ENCODE peak calls at places on chromosomes 2 and 18, in seven cellular contexts. One of them, this sample, is unnamed.

GRCh38 chr18:27202771-27203170 is 17.7 kb upstream of the CHST9 start:
- DNase-seq in K562: no peak
- DNase-seq in H1: no peak
- DNase-seq in HepG2: no peak
- DNase-seq in GM12878: no peak
- DNase-seq in NT2/D1: no peak
- DNase-seq in SK-N-SH: no peak
- DNase-seq in this sample: no peak

GRCh38 chr18:11897781-11898180 is 10.3 kb downstream of the MPPE1 start:
- DNase-seq in H1: no peak
- DNase-seq in GM12878: no peak
- DNase-seq in HepG2: no peak
- DNase-seq in SK-N-SH: no peak
- DNase-seq in K562: no peak
- DNase-seq in NT2/D1: no peak
- DNase-seq in this sample: no peak

GRCh38 chr2:19120941-19121750 is 237.3 kb downstream of the OSR1 start:
- DNase-seq in GM12878: no peak
- DNase-seq in H1: no peak
- DNase-seq in NT2/D1: no peak
- DNase-seq in HepG2: peak; percentile 26
- DNase-seq in SK-N-SH: no peak
- DNase-seq in K562: no peak
- DNase-seq in this sample: peak; percentile 63

GRCh38 chr2:229300814-229301213 is 29.7 kb upstream of the PID1 start:
- DNase-seq in K562: no peak
- DNase-seq in SK-N-SH: no peak
- DNase-seq in GM12878: no peak
- DNase-seq in HepG2: no peak
- DNase-seq in H1: no peak
- DNase-seq in NT2/D1: no peak
- DNase-seq in this sample: no peak

GRCh38 chr2:31415421-31415820 is 879 bp upstream of the XDH start:
- DNase-seq in SK-N-SH: no peak
- DNase-seq in H1: no peak
- DNase-seq in GM12878: no peak
- DNase-seq in HepG2: no peak
- DNase-seq in K562: no peak
- DNase-seq in NT2/D1: no peak
- DNase-seq in this sample: no peak

GRCh38 chr2:45265336-45265735 is 256.1 kb upstream of the SIX2 start:
- DNase-seq in GM12878: no peak
- DNase-seq in K562: no peak
- DNase-seq in NT2/D1: no peak
- DNase-seq in SK-N-SH: no peak
- DNase-seq in HepG2: no peak
- DNase-seq in H1: no peak
- DNase-seq in this sample: no peak

GRCh38 chr2:230658877-230659652 is 53.6 kb upstream of the CAB39 start:
- DNase-seq in NT2/D1: no peak
- DNase-seq in SK-N-SH: no peak
- DNase-seq in K562: peak; percentile 69
- DNase-seq in H1: no peak
- DNase-seq in HepG2: no peak
- DNase-seq in GM12878: peak; percentile 91
- DNase-seq in this sample: no peak

GRCh38 chr2:228927028-228928010 is 343.8 kb downstream of the PID1 start:
- DNase-seq in GM12878: no peak
- DNase-seq in SK-N-SH: no peak
- DNase-seq in H1: no peak
- DNase-seq in NT2/D1: no peak
- DNase-seq in HepG2: no peak
- DNase-seq in K562: no peak
- DNase-seq in this sample: no peak

GRCh38 chr18:37422116-37422515 is 143.5 kb downstream of the CELF4 start:
- DNase-seq in HepG2: no peak
- DNase-seq in NT2/D1: no peak
- DNase-seq in SK-N-SH: peak; percentile 46
- DNase-seq in H1: no peak
- DNase-seq in GM12878: no peak
- DNase-seq in K562: no peak
- DNase-seq in this sample: no peak

DNA sequence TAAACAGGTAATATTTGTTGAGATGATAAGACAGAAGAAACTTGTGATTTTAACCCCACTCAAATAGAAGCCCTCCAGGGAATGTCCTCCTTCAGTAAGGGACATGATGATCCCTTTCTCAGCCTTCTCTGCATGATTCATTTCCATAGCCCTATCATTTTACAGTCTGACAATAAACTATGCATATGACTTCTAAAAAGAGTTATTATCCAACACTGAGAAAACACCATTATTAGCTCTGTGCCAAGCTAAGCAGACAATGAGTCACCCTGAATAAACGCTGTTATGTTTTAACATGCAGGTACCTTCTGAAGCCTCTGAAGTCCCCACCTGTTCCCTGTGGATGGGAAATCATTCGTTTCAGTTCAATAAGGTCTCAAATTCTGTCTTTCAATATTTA is 54.7 kb downstream of the DTNB start:
- DNase-seq in K562: no peak
- DNase-seq in GM12878: no peak
- DNase-seq in H1: no peak
- DNase-seq in SK-N-SH: no peak
- DNase-seq in HepG2: peak; percentile 84
- DNase-seq in NT2/D1: no peak
- DNase-seq in this sample: peak; percentile 53
- TF ChIP-seq YY1 in K562: no peak
- TF ChIP-seq YY1 in GM12878: no peak
- TF ChIP-seq YY1 in H1: no peak
- TF ChIP-seq YY1 in SK-N-SH: no peak
- TF ChIP-seq YY1 in HepG2: no peak
- TF ChIP-seq YY1 in NT2/D1: no peak
- TF ChIP-seq YY1 in this sample: no peak

GRCh38 chr2:8694737-8695136 is 12.9 kb downstream of the ID2 start:
- DNase-seq in NT2/D1: no peak
- DNase-seq in SK-N-SH: no peak
- DNase-seq in GM12878: no peak
- DNase-seq in HepG2: no peak
- DNase-seq in K562: no peak
- DNase-seq in H1: no peak
- DNase-seq in this sample: no peak
- TF ChIP-seq YY1 in NT2/D1: no peak
- TF ChIP-seq YY1 in SK-N-SH: no peak
- TF ChIP-seq YY1 in GM12878: no peak
- TF ChIP-seq YY1 in HepG2: no peak
- TF ChIP-seq YY1 in K562: no peak
- TF ChIP-seq YY1 in H1: no peak
- TF ChIP-seq YY1 in this sample: no peak

GRCh38 chr2:1633092-1633721 is 111.1 kb downstream of the PXDN start:
- DNase-seq in K562: no peak
- DNase-seq in GM12878: no peak
- DNase-seq in H1: no peak
- DNase-seq in SK-N-SH: no peak
- DNase-seq in NT2/D1: no peak
- DNase-seq in HepG2: no peak
- DNase-seq in this sample: no peak

GRCh38 chr2:1631292-1632005 is 112.9 kb downstream of the PXDN start:
- DNase-seq in HepG2: no peak
- DNase-seq in GM12878: no peak
- DNase-seq in H1: no peak
- DNase-seq in K562: no peak
- DNase-seq in NT2/D1: no peak
- DNase-seq in SK-N-SH: no peak
- DNase-seq in this sample: no peak

GRCh38 chr2:1633936-1634587 is 110.3 kb downstream of the PXDN start:
- DNase-seq in K562: no peak
- DNase-seq in GM12878: no peak
- DNase-seq in NT2/D1: no peak
- DNase-seq in H1: no peak
- DNase-seq in SK-N-SH: no peak
- DNase-seq in HepG2: no peak
- DNase-seq in this sample: no peak

GRCh38 chr2:1632510-1632909 is 111.8 kb downstream of the PXDN start:
- DNase-seq in K562: no peak
- DNase-seq in HepG2: no peak
- DNase-seq in GM12878: no peak
- DNase-seq in SK-N-SH: no peak
- DNase-seq in NT2/D1: no peak
- DNase-seq in H1: no peak
- DNase-seq in this sample: no peak

DNA sequence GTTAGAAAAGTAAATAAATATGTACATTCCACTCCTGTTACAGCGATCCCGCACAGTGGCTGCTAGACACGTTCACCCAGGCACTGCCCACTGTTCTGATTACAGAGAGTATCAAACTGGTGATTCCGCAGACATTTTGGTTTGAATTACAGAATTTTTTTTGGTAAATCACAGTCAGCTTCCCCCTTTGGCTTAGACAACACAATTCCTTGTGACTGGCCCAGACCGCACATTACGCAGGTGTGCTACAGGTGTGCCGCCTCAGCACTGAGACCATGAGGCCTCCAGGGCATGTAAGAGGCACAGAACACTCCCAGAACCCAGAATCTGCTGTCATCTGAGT is 112.3 kb downstream of the PXDN start:
- DNase-seq in H1: no peak
- DNase-seq in SK-N-SH: no peak
- DNase-seq in HepG2: no peak
- DNase-seq in NT2/D1: no peak
- DNase-seq in GM12878: no peak
- DNase-seq in K562: no peak
- DNase-seq in this sample: no peak
- TF ChIP-seq YY1 in H1: no peak
- TF ChIP-seq YY1 in SK-N-SH: no peak
- TF ChIP-seq YY1 in HepG2: no peak
- TF ChIP-seq YY1 in NT2/D1: no peak
- TF ChIP-seq YY1 in GM12878: no peak
- TF ChIP-seq YY1 in K562: no peak
- TF ChIP-seq YY1 in this sample: no peak

GRCh38 chr2:224429441-224429810 is 27.5 kb upstream of the FAM124B start:
- DNase-seq in H1: no peak
- DNase-seq in GM12878: no peak
- DNase-seq in NT2/D1: no peak
- DNase-seq in HepG2: no peak
- DNase-seq in SK-N-SH: no peak
- DNase-seq in K562: no peak
- DNase-seq in this sample: no peak

GRCh38 chr2:224436634-224437033 is 34.7 kb upstream of the FAM124B start:
- DNase-seq in GM12878: no peak
- DNase-seq in K562: no peak
- DNase-seq in SK-N-SH: no peak
- DNase-seq in NT2/D1: no peak
- DNase-seq in H1: no peak
- DNase-seq in HepG2: no peak
- DNase-seq in this sample: no peak

GRCh38 chr2:224434618-224435017 is 32.7 kb upstream of the FAM124B start:
- DNase-seq in H1: no peak
- DNase-seq in GM12878: no peak
- DNase-seq in NT2/D1: no peak
- DNase-seq in HepG2: no peak
- DNase-seq in SK-N-SH: no peak
- DNase-seq in K562: no peak
- DNase-seq in this sample: no peak

GRCh38 chr2:224432003-224432574 is 30.2 kb upstream of the FAM124B start:
- DNase-seq in HepG2: no peak
- DNase-seq in GM12878: no peak
- DNase-seq in H1: no peak
- DNase-seq in NT2/D1: no peak
- DNase-seq in SK-N-SH: no peak
- DNase-seq in K562: no peak
- DNase-seq in this sample: no peak

GRCh38 chr2:224433442-224433841 is 31.5 kb upstream of the FAM124B start:
- DNase-seq in HepG2: no peak
- DNase-seq in NT2/D1: peak; percentile 93
- DNase-seq in K562: no peak
- DNase-seq in H1: peak; percentile 72
- DNase-seq in GM12878: no peak
- DNase-seq in SK-N-SH: no peak
- DNase-seq in this sample: no peak
- TF ChIP-seq YY1 in HepG2: no peak
- TF ChIP-seq YY1 in NT2/D1: peak; percentile 25
- TF ChIP-seq YY1 in K562: no peak
- TF ChIP-seq YY1 in H1: peak; percentile 93
- TF ChIP-seq YY1 in GM12878: no peak
- TF ChIP-seq YY1 in SK-N-SH: no peak
- TF ChIP-seq YY1 in this sample: no peak

DNA sequence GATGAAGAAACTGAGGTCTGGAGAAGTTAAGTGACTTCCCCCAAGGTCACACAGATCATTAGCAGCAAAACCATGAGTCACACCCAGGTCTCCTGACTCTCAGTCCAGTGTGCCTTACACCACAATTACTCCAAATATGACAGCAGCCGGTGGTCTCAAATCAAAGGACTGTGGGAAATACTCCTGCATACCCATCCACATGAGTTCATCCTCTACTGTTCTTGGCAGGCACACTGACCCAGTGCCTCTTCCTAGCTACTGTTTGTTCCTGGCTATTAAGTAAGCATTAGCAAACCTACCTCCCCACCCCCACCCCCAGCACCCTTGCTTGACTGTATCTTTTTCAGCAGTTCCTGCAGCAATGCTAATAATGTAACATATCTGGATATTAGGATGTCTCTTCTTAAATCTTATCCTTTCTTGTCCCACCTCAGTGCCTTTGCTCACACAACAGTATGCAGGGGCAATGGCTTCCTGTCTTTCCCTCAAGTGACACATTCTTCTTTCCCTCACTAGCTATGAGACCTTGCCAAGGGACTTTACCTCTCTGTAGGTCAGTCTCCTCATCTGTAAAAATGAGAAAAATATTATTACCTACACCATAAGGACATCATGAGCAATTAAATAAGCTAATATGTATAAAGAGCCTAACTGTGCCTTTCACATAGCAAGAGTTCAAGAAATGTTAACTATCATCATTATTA is 46.2 kb downstream of the FAM98A start:
- DNase-seq in GM12878: no peak
- DNase-seq in NT2/D1: no peak
- DNase-seq in SK-N-SH: no peak
- DNase-seq in HepG2: peak; percentile 73
- DNase-seq in H1: no peak
- DNase-seq in K562: no peak
- DNase-seq in this sample: no peak
- TF ChIP-seq YY1 in GM12878: no peak
- TF ChIP-seq YY1 in NT2/D1: no peak
- TF ChIP-seq YY1 in SK-N-SH: no peak
- TF ChIP-seq YY1 in HepG2: no peak
- TF ChIP-seq YY1 in H1: no peak
- TF ChIP-seq YY1 in K562: no peak
- TF ChIP-seq YY1 in this sample: no peak

GRCh38 chr2:160517731-160518130 is 24.1 kb upstream of the RBMS1 start:
- DNase-seq in NT2/D1: no peak
- DNase-seq in SK-N-SH: no peak
- DNase-seq in H1: no peak
- DNase-seq in HepG2: no peak
- DNase-seq in K562: no peak
- DNase-seq in GM12878: no peak
- DNase-seq in this sample: no peak
- TF ChIP-seq YY1 in NT2/D1: no peak
- TF ChIP-seq YY1 in SK-N-SH: no peak
- TF ChIP-seq YY1 in H1: no peak
- TF ChIP-seq YY1 in HepG2: no peak
- TF ChIP-seq YY1 in K562: no peak
- TF ChIP-seq YY1 in GM12878: no peak
- TF ChIP-seq YY1 in this sample: no peak